ENCODE peak calls at places on chromosomes 5 and 9, in eight cellular contexts. B, U, Q, M, F, G, R and J are unnamed samples.

GRCh38 chr5:57117601-57118000 is 56.3 kb upstream of the GPBP1 start:
- DNase-seq in B (no peak), Q (no peak), F (no peak), G (no peak), U (no peak), M (no peak), R (no peak), J (no peak)

GRCh38 chr5:179060116-179061008 is at the start of gene ZNF354C:
- DNase-seq in R (peak; percentile 89), U (peak; percentile 92), F (peak; percentile 77), G (peak; percentile 86), Q (no peak), M (peak; percentile 87), B (peak; percentile 94), J (peak; percentile 90)

GRCh38 chr9:94874316-94874715 is 147.8 kb downstream of the AOPEP start:
- DNase-seq in B (no peak), R (no peak), U (no peak), F (no peak), G (no peak), Q (no peak), M (peak; percentile 84), J (no peak)

GRCh38 chr9:77017505-77017894 is 2.0 kb upstream of the FOXB2 start:
- DNase-seq in G (no peak), B (no peak), F (no peak), M (no peak), R (no peak), Q (no peak), U (no peak), J (no peak)

GRCh38 chr5:76401801-76402250 is 1.3 kb upstream of the IQGAP2 start:
- DNase-seq in B (no peak), Q (no peak), G (no peak), M (no peak), U (no peak), F (no peak), R (peak; percentile 26), J (no peak)

GRCh38 chr5:95984287-95984938 is 22.8 kb upstream of the ELL2 start:
- DNase-seq in M (peak; percentile 61), B (no peak), U (no peak), R (no peak), G (no peak), F (no peak), Q (no peak), J (no peak)

GRCh38 chr5:114857951-114858401 is 311.7 kb downstream of the TRIM36 start:
- DNase-seq in R (no peak), U (no peak), F (no peak), G (no peak), Q (no peak), M (no peak), B (peak; percentile 12), J (no peak)

GRCh38 chr5:5340206-5340729 is 82.2 kb upstream of the ICE1 start:
- DNase-seq in F (no peak), B (peak; percentile 65), G (peak; percentile 90), M (peak; percentile 83), Q (peak; percentile 24), R (peak; percentile 29), U (peak; percentile 72), J (peak; percentile 46)

GRCh38 chr9:14096182-14096922 is 217.6 kb downstream of the NFIB start:
- DNase-seq in G (peak; percentile 36), M (peak; percentile 62), R (peak; percentile 57), Q (no peak), F (no peak), U (no peak), B (peak; percentile 36), J (no peak)

GRCh38 chr5:23820764-23821471 is 313.5 kb downstream of the PRDM9 start:
- DNase-seq in R (no peak), G (no peak), Q (no peak), U (no peak), B (peak; percentile 45), M (peak; percentile 1), F (no peak), J (no peak)

GRCh38 chr9:71680189-71680983 is 87.9 kb downstream of the CEMIP2 start:
- DNase-seq in M (peak; percentile 57), R (no peak), F (no peak), Q (no peak), B (no peak), G (no peak), U (no peak), J (no peak)

GRCh38 chr5:153445875-153446567 is 44.4 kb upstream of the GRIA1 start:
- DNase-seq in Q (no peak), B (no peak), F (no peak), R (peak; percentile 17), U (peak; percentile 62), G (no peak), M (no peak), J (no peak)

GRCh38 chr5:172150514-172151425 is 37.3 kb downstream of the STK10 start:
- DNase-seq in Q (no peak), B (no peak), G (no peak), F (no peak), R (peak; percentile 58), M (peak; percentile 24), U (peak; percentile 88), J (peak; percentile 37)

GRCh38 chr5:14144586-14145355 is 1.6 kb downstream of the TRIO start:
- DNase-seq in U (peak; percentile 72), Q (no peak), G (peak; percentile 72), M (peak; percentile 52), F (peak; percentile 10), B (peak; percentile 80), R (peak; percentile 59), J (peak; percentile 83)

GRCh38 chr5:111364992-111365391 is 140.8 kb downstream of the CAMK4 start:
- DNase-seq in B (peak; percentile 60), G (no peak), U (no peak), R (no peak), Q (no peak), M (peak; percentile 17), F (no peak), J (no peak)

GRCh38 chr9:86713456-86713855 is 233.8 kb downstream of the GAS1 start:
- DNase-seq in R (no peak), U (no peak), Q (no peak), G (no peak), M (peak; percentile 83), B (no peak), F (no peak), J (no peak)

GRCh38 chr5:33237471-33237870 is 203.3 kb upstream of the TARS1 start:
- DNase-seq in Q (no peak), M (no peak), F (no peak), R (no peak), B (no peak), U (no peak), G (no peak), J (no peak)
- H3K4me1 ChIP-seq in Q (no peaks in the 10 kb centered on the region), M (no peaks in the 10 kb centered on the region), F (no peaks in the 10 kb centered on the region), R (no peaks in the 10 kb centered on the region), B (no peaks in the 10 kb centered on the region), U (peaks cover 2% of the 10 kb centered on the region), G (no peaks in the 10 kb centered on the region), J (peaks cover 4% of the 10 kb centered on the region)

GRCh38 chr5:50749181-50749580 is 82.7 kb downstream of the PARP8 start:
- DNase-seq in Q (no peak), U (no peak), G (no peak), M (no peak), B (no peak), F (no peak), R (no peak), J (no peak)

GRCh38 chr5:50745221-50745620 is 78.8 kb downstream of the PARP8 start:
- DNase-seq in B (no peak), F (no peak), U (no peak), R (no peak), G (no peak), Q (no peak), M (no peak), J (no peak)

GRCh38 chr5:50749873-50750272 is 83.4 kb downstream of the PARP8 start:
- DNase-seq in G (no peak), R (no peak), B (no peak), Q (no peak), M (no peak), U (no peak), F (no peak), J (no peak)

GRCh38 chr5:50740832-50741231 is 74.4 kb downstream of the PARP8 start:
- DNase-seq in M (no peak), U (no peak), Q (no peak), F (no peak), R (no peak), B (no peak), G (no peak), J (no peak)

DNA sequence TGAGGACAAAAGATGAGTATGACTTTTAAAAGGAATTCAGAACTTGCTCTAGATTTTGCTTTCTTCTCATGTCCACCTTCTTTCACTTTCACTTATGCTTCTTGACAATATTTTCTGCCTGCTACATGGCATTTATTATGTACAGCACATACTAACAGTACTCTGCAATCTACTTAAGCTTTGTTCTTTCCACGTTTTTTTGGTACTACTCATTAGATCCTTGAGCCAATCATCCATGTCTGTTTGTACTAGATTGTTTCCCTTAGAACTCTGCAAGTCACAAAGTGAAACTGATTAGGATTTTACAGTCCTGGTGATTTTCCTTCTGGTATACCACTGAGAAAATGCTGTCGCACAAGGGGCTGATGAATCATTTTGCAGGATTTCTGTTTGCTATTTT is 78.3 kb downstream of the PARP8 start:
- DNase-seq in R (no peak), M (peak; percentile 74), U (no peak), B (no peak), F (no peak), Q (no peak), G (no peak), J (no peak)
- H3K4me1 ChIP-seq in R (no peaks in the 10 kb centered on the region), M (peaks cover 2% of the 10 kb centered on the region), U (peaks cover 2% of the 10 kb centered on the region), B (peaks cover 9% of the 10 kb centered on the region), F (peaks cover 48% of the 10 kb centered on the region), Q (peaks cover 21% of the 10 kb centered on the region), G (no peaks in the 10 kb centered on the region), J (no peaks in the 10 kb centered on the region)

DNA sequence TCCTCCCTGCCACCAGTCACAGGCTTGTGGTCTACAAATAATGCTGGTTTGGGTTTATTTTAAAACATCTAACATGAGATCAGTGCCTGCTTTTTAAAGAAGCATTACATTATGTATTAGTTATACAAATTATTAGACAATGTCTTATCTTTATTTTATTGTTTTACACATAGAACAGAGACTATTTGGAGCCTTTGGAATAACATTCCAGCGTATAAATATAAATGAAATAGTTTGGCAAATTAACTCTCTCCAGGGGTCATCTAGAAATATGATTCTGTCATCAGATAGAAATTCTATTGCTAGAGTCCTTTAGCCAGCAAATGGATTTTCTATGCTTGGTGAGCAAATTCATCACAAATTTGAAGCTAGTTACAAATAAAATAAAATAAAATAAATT is 22.5 kb downstream of the MAP1B start:
- DNase-seq in G (no peak), B (no peak), M (peak; percentile 33), U (no peak), F (no peak), R (no peak), Q (no peak), J (no peak)
- H3K4me1 ChIP-seq in G (peaks cover 5% of the 10 kb centered on the region), B (peaks cover 48% of the 10 kb centered on the region), M (peaks cover 21% of the 10 kb centered on the region), U (peaks cover 19% of the 10 kb centered on the region), F (no peaks in the 10 kb centered on the region), R (no peaks in the 10 kb centered on the region), Q (no peaks in the 10 kb centered on the region), J (no peaks in the 10 kb centered on the region)

DNA sequence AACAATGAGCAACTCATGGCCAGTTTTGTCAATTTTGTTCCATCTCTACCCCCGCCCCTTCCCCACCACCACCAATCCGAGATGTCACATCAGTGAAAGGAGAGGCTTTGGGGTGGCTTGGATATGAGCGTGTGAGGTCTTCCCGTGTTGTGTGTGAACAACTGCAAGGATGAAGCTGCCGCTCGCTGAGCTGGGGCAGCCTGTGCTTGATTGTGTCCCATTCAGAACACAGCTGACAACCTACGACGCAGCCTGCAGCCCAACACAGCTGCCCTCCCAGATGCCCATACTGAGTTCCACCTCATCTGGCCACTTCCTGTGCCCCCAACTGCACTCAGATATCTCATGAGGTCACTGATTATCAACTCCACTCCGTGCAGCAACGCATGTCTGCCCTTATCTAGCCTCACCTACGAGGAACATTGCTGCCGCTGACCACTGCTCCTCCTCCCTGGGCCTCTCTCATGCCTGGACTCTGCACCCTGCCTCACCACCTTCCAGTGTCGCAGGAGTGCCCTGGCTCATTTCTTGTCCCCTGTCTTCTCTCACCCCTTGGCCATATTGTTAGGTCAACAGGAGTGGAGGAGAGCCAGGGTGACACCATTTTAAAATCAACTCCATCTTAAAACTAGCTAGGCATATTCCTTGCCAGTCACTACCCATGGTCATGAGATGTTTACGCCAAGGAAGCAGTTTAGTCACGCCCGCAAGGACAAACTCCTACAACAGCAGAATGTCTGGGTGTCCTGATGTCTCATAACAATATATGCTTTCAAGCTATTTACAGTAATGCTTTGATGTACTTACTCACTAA is 7.3 kb upstream of the IL4 start:
- DNase-seq in R (no peak), M (no peak), U (no peak), F (no peak), B (no peak), Q (no peak), G (no peak), J (no peak)
- H3K4me1 ChIP-seq in R (no peaks in the 10 kb centered on the region), M (peaks cover 3% of the 10 kb centered on the region), U (no peaks in the 10 kb centered on the region), F (peaks cover 7% of the 10 kb centered on the region), B (no peaks in the 10 kb centered on the region), Q (no peaks in the 10 kb centered on the region), G (no peaks in the 10 kb centered on the region), J (no peaks in the 10 kb centered on the region)